ENCODE peak calls at places on chromosome 18, in six cellular contexts. One of them, this sample, is unnamed.

GRCh38 chr18:39414009-39414700 is 1848.6 kb upstream of the CELF4 start:
- DNase-seq in globus pallidus: no peak
- DNase-seq in stimulated activated CD4-positive, alpha-beta T cell treated with anti-CD3 and anti-CD28 coated beads, Interleukin-2, amount 100 ng/mL, for 48 hours: no peak
- DNase-seq in HL-60: no peak
- DNase-seq in amniotic stem cell: no peak
- DNase-seq in fibroblast of the aortic adventitia: peak
- DNase-seq in this sample: peak

GRCh38 chr18:45733535-45733934 is 9.6 kb downstream of the SLC14A1 start:
- DNase-seq in globus pallidus: no peak
- DNase-seq in stimulated activated CD4-positive, alpha-beta T cell treated with anti-CD3 and anti-CD28 coated beads, Interleukin-2, amount 100 ng/mL, for 48 hours: no peak
- DNase-seq in HL-60: no peak
- DNase-seq in amniotic stem cell: no peak
- DNase-seq in fibroblast of the aortic adventitia: no peak
- DNase-seq in this sample: no peak

GRCh38 chr18:62848946-62849345 is 133.6 kb downstream of the PHLPP1 start:
- DNase-seq in globus pallidus: no peak
- DNase-seq in stimulated activated CD4-positive, alpha-beta T cell treated with anti-CD3 and anti-CD28 coated beads, Interleukin-2, amount 100 ng/mL, for 48 hours: no peak
- DNase-seq in HL-60: no peak
- DNase-seq in amniotic stem cell: no peak
- DNase-seq in fibroblast of the aortic adventitia: no peak
- DNase-seq in this sample: no peak

GRCh38 chr18:4765401-4765800 is 310.3 kb upstream of the DLGAP1 start:
- DNase-seq in globus pallidus: no peak
- DNase-seq in stimulated activated CD4-positive, alpha-beta T cell treated with anti-CD3 and anti-CD28 coated beads, Interleukin-2, amount 100 ng/mL, for 48 hours: no peak
- DNase-seq in HL-60: no peak
- DNase-seq in amniotic stem cell: no peak
- DNase-seq in fibroblast of the aortic adventitia: no peak
- DNase-seq in this sample: no peak

GRCh38 chr18:30376515-30376914 is 666.0 kb downstream of the DSC3 start:
- DNase-seq in globus pallidus: no peak
- DNase-seq in stimulated activated CD4-positive, alpha-beta T cell treated with anti-CD3 and anti-CD28 coated beads, Interleukin-2, amount 100 ng/mL, for 48 hours: no peak
- DNase-seq in HL-60: no peak
- DNase-seq in amniotic stem cell: no peak
- DNase-seq in fibroblast of the aortic adventitia: no peak
- DNase-seq in this sample: peak

GRCh38 chr18:77023115-77023782 is 109.3 kb downstream of the MBP start:
- DNase-seq in globus pallidus: no peak
- DNase-seq in stimulated activated CD4-positive, alpha-beta T cell treated with anti-CD3 and anti-CD28 coated beads, Interleukin-2, amount 100 ng/mL, for 48 hours: no peak
- DNase-seq in HL-60: no peak
- DNase-seq in amniotic stem cell: no peak
- DNase-seq in fibroblast of the aortic adventitia: no peak
- DNase-seq in this sample: no peak

GRCh38 chr18:67301592-67301991 is 214.9 kb downstream of the DSEL start:
- DNase-seq in globus pallidus: no peak
- DNase-seq in stimulated activated CD4-positive, alpha-beta T cell treated with anti-CD3 and anti-CD28 coated beads, Interleukin-2, amount 100 ng/mL, for 48 hours: no peak
- DNase-seq in HL-60: no peak
- DNase-seq in amniotic stem cell: no peak
- DNase-seq in fibroblast of the aortic adventitia: peak
- DNase-seq in this sample: no peak

GRCh38 chr18:73414598-73414997 is 546.8 kb upstream of the NETO1 start:
- DNase-seq in globus pallidus: no peak
- DNase-seq in stimulated activated CD4-positive, alpha-beta T cell treated with anti-CD3 and anti-CD28 coated beads, Interleukin-2, amount 100 ng/mL, for 48 hours: no peak
- DNase-seq in HL-60: no peak
- DNase-seq in amniotic stem cell: no peak
- DNase-seq in fibroblast of the aortic adventitia: no peak
- DNase-seq in this sample: no peak

GRCh38 chr18:43589611-43590151 is 312.4 kb upstream of the SYT4 start:
- DNase-seq in globus pallidus: no peak
- DNase-seq in stimulated activated CD4-positive, alpha-beta T cell treated with anti-CD3 and anti-CD28 coated beads, Interleukin-2, amount 100 ng/mL, for 48 hours: no peak
- DNase-seq in HL-60: no peak
- DNase-seq in amniotic stem cell: no peak
- DNase-seq in fibroblast of the aortic adventitia: no peak
- DNase-seq in this sample: no peak

GRCh38 chr18:77366067-77366724 is 116.5 kb downstream of the GALR1 start:
- DNase-seq in globus pallidus: peak
- DNase-seq in stimulated activated CD4-positive, alpha-beta T cell treated with anti-CD3 and anti-CD28 coated beads, Interleukin-2, amount 100 ng/mL, for 48 hours: no peak
- DNase-seq in HL-60: no peak
- DNase-seq in amniotic stem cell: no peak
- DNase-seq in fibroblast of the aortic adventitia: peak
- DNase-seq in this sample: no peak

GRCh38 chr18:48879008-48879431 is 71.7 kb downstream of the SMAD7 start:
- DNase-seq in globus pallidus: no peak
- DNase-seq in stimulated activated CD4-positive, alpha-beta T cell treated with anti-CD3 and anti-CD28 coated beads, Interleukin-2, amount 100 ng/mL, for 48 hours: no peak
- DNase-seq in HL-60: no peak
- DNase-seq in amniotic stem cell: no peak
- DNase-seq in fibroblast of the aortic adventitia: no peak
- DNase-seq in this sample: no peak

GRCh38 chr18:9914334-9914583 is 443 bp downstream of the VAPA start:
- DNase-seq in globus pallidus: no peak
- DNase-seq in stimulated activated CD4-positive, alpha-beta T cell treated with anti-CD3 and anti-CD28 coated beads, Interleukin-2, amount 100 ng/mL, for 48 hours: no peak
- DNase-seq in HL-60: no peak
- DNase-seq in amniotic stem cell: no peak
- DNase-seq in fibroblast of the aortic adventitia: no peak
- DNase-seq in this sample: no peak

GRCh38 chr18:79507546-79508480 is 112.1 kb downstream of the NFATC1 start:
- DNase-seq in globus pallidus: peak
- DNase-seq in stimulated activated CD4-positive, alpha-beta T cell treated with anti-CD3 and anti-CD28 coated beads, Interleukin-2, amount 100 ng/mL, for 48 hours: no peak
- DNase-seq in HL-60: peak
- DNase-seq in amniotic stem cell: no peak
- DNase-seq in fibroblast of the aortic adventitia: peak
- DNase-seq in this sample: no peak

GRCh38 chr18:25921677-25922421 is 168.6 kb downstream of the SS18 start:
- DNase-seq in globus pallidus: peak
- DNase-seq in stimulated activated CD4-positive, alpha-beta T cell treated with anti-CD3 and anti-CD28 coated beads, Interleukin-2, amount 100 ng/mL, for 48 hours: peak
- DNase-seq in HL-60: peak
- DNase-seq in amniotic stem cell: no peak
- DNase-seq in fibroblast of the aortic adventitia: peak
- DNase-seq in this sample: peak

GRCh38 chr18:38256366-38256765 is 690.8 kb upstream of the CELF4 start:
- DNase-seq in globus pallidus: no peak
- DNase-seq in stimulated activated CD4-positive, alpha-beta T cell treated with anti-CD3 and anti-CD28 coated beads, Interleukin-2, amount 100 ng/mL, for 48 hours: no peak
- DNase-seq in HL-60: no peak
- DNase-seq in amniotic stem cell: no peak
- DNase-seq in fibroblast of the aortic adventitia: no peak
- DNase-seq in this sample: no peak

GRCh38 chr18:22737054-22737453 is 196.1 kb upstream of the RBBP8 start:
- DNase-seq in globus pallidus: no peak
- DNase-seq in stimulated activated CD4-positive, alpha-beta T cell treated with anti-CD3 and anti-CD28 coated beads, Interleukin-2, amount 100 ng/mL, for 48 hours: no peak
- DNase-seq in HL-60: no peak
- DNase-seq in amniotic stem cell: no peak
- DNase-seq in fibroblast of the aortic adventitia: no peak
- DNase-seq in this sample: no peak

GRCh38 chr18:76565238-76566173 is 70.5 kb upstream of the ZNF516 start:
- DNase-seq in globus pallidus: peak
- DNase-seq in stimulated activated CD4-positive, alpha-beta T cell treated with anti-CD3 and anti-CD28 coated beads, Interleukin-2, amount 100 ng/mL, for 48 hours: no peak
- DNase-seq in HL-60: peak
- DNase-seq in amniotic stem cell: peak
- DNase-seq in fibroblast of the aortic adventitia: peak
- DNase-seq in this sample: peak

This sample was measured in RKO.